ENCODE peak calls at places on chromosomes 16 and 17, in ten cellular contexts. One of them, this sample, is unnamed.

GRCh38 chr16:28210979-28211505 is 723 bp downstream of the XPO6 start:
- DNase-seq in endothelial cell: peak
- DNase-seq in choroid plexus epithelial cell: peak
- DNase-seq in CD4-positive, alpha-beta T cell: peak
- DNase-seq in Peyer's patch: peak
- DNase-seq in psoas muscle: peak
- DNase-seq in tibial nerve: peak
- DNase-seq in neural crest cell: peak
- DNase-seq in cardiac fibroblast: peak
- DNase-seq in progenitor cell of endocrine pancreas: peak
- DNase-seq in this sample: peak

GRCh38 chr16:81005644-81006471 is 827 bp downstream of the CMC2 start:
- DNase-seq in endothelial cell: no peak
- DNase-seq in choroid plexus epithelial cell: peak
- DNase-seq in CD4-positive, alpha-beta T cell: no peak
- DNase-seq in Peyer's patch: peak
- DNase-seq in psoas muscle: no peak
- DNase-seq in tibial nerve: no peak
- DNase-seq in neural crest cell: no peak
- DNase-seq in cardiac fibroblast: peak
- DNase-seq in progenitor cell of endocrine pancreas: peak
- DNase-seq in this sample: no peak

GRCh38 chr16:30142672-30143346 is 19.8 kb upstream of the MAPK3 start:
- DNase-seq in endothelial cell: no peak
- DNase-seq in choroid plexus epithelial cell: no peak
- DNase-seq in CD4-positive, alpha-beta T cell: no peak
- DNase-seq in Peyer's patch: no peak
- DNase-seq in psoas muscle: no peak
- DNase-seq in tibial nerve: no peak
- DNase-seq in neural crest cell: no peak
- DNase-seq in cardiac fibroblast: no peak
- DNase-seq in progenitor cell of endocrine pancreas: no peak
- DNase-seq in this sample: no peak

GRCh38 chr17:31825961-31826691 is 32.9 kb downstream of the COPRS start:
- DNase-seq in endothelial cell: no peak
- DNase-seq in choroid plexus epithelial cell: no peak
- DNase-seq in CD4-positive, alpha-beta T cell: no peak
- DNase-seq in Peyer's patch: no peak
- DNase-seq in psoas muscle: peak
- DNase-seq in tibial nerve: no peak
- DNase-seq in neural crest cell: no peak
- DNase-seq in cardiac fibroblast: peak
- DNase-seq in progenitor cell of endocrine pancreas: no peak
- DNase-seq in this sample: no peak

GRCh38 chr16:67341250-67341649 is 14.6 kb downstream of the LRRC36 start:
- DNase-seq in endothelial cell: no peak
- DNase-seq in choroid plexus epithelial cell: no peak
- DNase-seq in CD4-positive, alpha-beta T cell: no peak
- DNase-seq in Peyer's patch: no peak
- DNase-seq in psoas muscle: no peak
- DNase-seq in tibial nerve: no peak
- DNase-seq in neural crest cell: no peak
- DNase-seq in cardiac fibroblast: no peak
- DNase-seq in progenitor cell of endocrine pancreas: no peak
- DNase-seq in this sample: no peak

GRCh38 chr17:10369239-10369638 is 3.6 kb downstream of the MYH13 start:
- DNase-seq in endothelial cell: no peak
- DNase-seq in choroid plexus epithelial cell: no peak
- DNase-seq in CD4-positive, alpha-beta T cell: no peak
- DNase-seq in Peyer's patch: no peak
- DNase-seq in psoas muscle: no peak
- DNase-seq in tibial nerve: no peak
- DNase-seq in neural crest cell: no peak
- DNase-seq in cardiac fibroblast: no peak
- DNase-seq in progenitor cell of endocrine pancreas: no peak
- DNase-seq in this sample: no peak

GRCh38 chr17:34859652-34860051 is 101.6 kb downstream of the CCT6B start:
- DNase-seq in endothelial cell: no peak
- DNase-seq in choroid plexus epithelial cell: no peak
- DNase-seq in CD4-positive, alpha-beta T cell: no peak
- DNase-seq in Peyer's patch: no peak
- DNase-seq in psoas muscle: no peak
- DNase-seq in tibial nerve: no peak
- DNase-seq in neural crest cell: no peak
- DNase-seq in cardiac fibroblast: no peak
- DNase-seq in progenitor cell of endocrine pancreas: no peak
- DNase-seq in this sample: no peak

GRCh38 chr17:81909966-81910839 is 996 bp downstream of the PCYT2 start:
- DNase-seq in endothelial cell: no peak
- DNase-seq in choroid plexus epithelial cell: no peak
- DNase-seq in CD4-positive, alpha-beta T cell: no peak
- DNase-seq in Peyer's patch: no peak
- DNase-seq in psoas muscle: no peak
- DNase-seq in tibial nerve: no peak
- DNase-seq in neural crest cell: no peak
- DNase-seq in cardiac fibroblast: no peak
- DNase-seq in progenitor cell of endocrine pancreas: peak
- DNase-seq in this sample: no peak

GRCh38 chr17:65345261-65346060 is 208.3 kb downstream of the RGS9 start:
- DNase-seq in endothelial cell: no peak
- DNase-seq in choroid plexus epithelial cell: peak
- DNase-seq in CD4-positive, alpha-beta T cell: no peak
- DNase-seq in Peyer's patch: no peak
- DNase-seq in psoas muscle: no peak
- DNase-seq in tibial nerve: no peak
- DNase-seq in neural crest cell: no peak
- DNase-seq in cardiac fibroblast: peak
- DNase-seq in progenitor cell of endocrine pancreas: no peak
- DNase-seq in this sample: no peak

GRCh38 chr16:15873737-15874136 is 14.7 kb downstream of the CEP20 start:
- DNase-seq in endothelial cell: no peak
- DNase-seq in choroid plexus epithelial cell: no peak
- DNase-seq in CD4-positive, alpha-beta T cell: no peak
- DNase-seq in Peyer's patch: no peak
- DNase-seq in psoas muscle: no peak
- DNase-seq in tibial nerve: no peak
- DNase-seq in neural crest cell: no peak
- DNase-seq in cardiac fibroblast: no peak
- DNase-seq in progenitor cell of endocrine pancreas: no peak
- DNase-seq in this sample: no peak

GRCh38 chr16:27174798-27175197 is 28.5 kb upstream of the KDM8 start:
- DNase-seq in endothelial cell: no peak
- DNase-seq in choroid plexus epithelial cell: peak
- DNase-seq in CD4-positive, alpha-beta T cell: no peak
- DNase-seq in Peyer's patch: no peak
- DNase-seq in psoas muscle: no peak
- DNase-seq in tibial nerve: no peak
- DNase-seq in neural crest cell: no peak
- DNase-seq in cardiac fibroblast: peak
- DNase-seq in progenitor cell of endocrine pancreas: no peak
- DNase-seq in this sample: no peak

GRCh38 chr16:50747206-50747956 is 5.5 kb downstream of the CYLD start:
- DNase-seq in endothelial cell: no peak
- DNase-seq in choroid plexus epithelial cell: peak
- DNase-seq in CD4-positive, alpha-beta T cell: no peak
- DNase-seq in Peyer's patch: no peak
- DNase-seq in psoas muscle: no peak
- DNase-seq in tibial nerve: no peak
- DNase-seq in neural crest cell: no peak
- DNase-seq in cardiac fibroblast: peak
- DNase-seq in progenitor cell of endocrine pancreas: no peak
- DNase-seq in this sample: no peak

GRCh38 chr17:8997994-8998628 is 23.2 kb upstream of the NTN1 start:
- DNase-seq in endothelial cell: peak
- DNase-seq in choroid plexus epithelial cell: peak
- DNase-seq in CD4-positive, alpha-beta T cell: peak
- DNase-seq in Peyer's patch: peak
- DNase-seq in psoas muscle: peak
- DNase-seq in tibial nerve: peak
- DNase-seq in neural crest cell: peak
- DNase-seq in cardiac fibroblast: peak
- DNase-seq in progenitor cell of endocrine pancreas: peak
- DNase-seq in this sample: no peak

GRCh38 chr17:28712037-28712704 is 483 bp upstream of the PROCA1 start:
- DNase-seq in endothelial cell: peak
- DNase-seq in choroid plexus epithelial cell: peak
- DNase-seq in CD4-positive, alpha-beta T cell: peak
- DNase-seq in Peyer's patch: peak
- DNase-seq in psoas muscle: peak
- DNase-seq in tibial nerve: peak
- DNase-seq in neural crest cell: peak
- DNase-seq in cardiac fibroblast: no peak
- DNase-seq in progenitor cell of endocrine pancreas: no peak
- DNase-seq in this sample: no peak

GRCh38 chr17:45046536-45047125 is 4.8 kb downstream of the DCAKD start:
- DNase-seq in endothelial cell: no peak
- DNase-seq in choroid plexus epithelial cell: peak
- DNase-seq in CD4-positive, alpha-beta T cell: no peak
- DNase-seq in Peyer's patch: no peak
- DNase-seq in psoas muscle: no peak
- DNase-seq in tibial nerve: no peak
- DNase-seq in neural crest cell: no peak
- DNase-seq in cardiac fibroblast: peak
- DNase-seq in progenitor cell of endocrine pancreas: no peak
- DNase-seq in this sample: no peak

GRCh38 chr16:84804326-84804725 is 15.5 kb upstream of the CRISPLD2 start:
- DNase-seq in endothelial cell: no peak
- DNase-seq in choroid plexus epithelial cell: no peak
- DNase-seq in CD4-positive, alpha-beta T cell: no peak
- DNase-seq in Peyer's patch: no peak
- DNase-seq in psoas muscle: no peak
- DNase-seq in tibial nerve: no peak
- DNase-seq in neural crest cell: no peak
- DNase-seq in cardiac fibroblast: no peak
- DNase-seq in progenitor cell of endocrine pancreas: no peak
- DNase-seq in this sample: peak
- TF ChIP-seq CTCF in endothelial cell: no peak
- TF ChIP-seq CTCF in choroid plexus epithelial cell: no peak
- TF ChIP-seq CTCF in CD4-positive, alpha-beta T cell: no peak
- TF ChIP-seq CTCF in Peyer's patch: no peak
- TF ChIP-seq CTCF in psoas muscle: no peak
- TF ChIP-seq CTCF in tibial nerve: no peak
- TF ChIP-seq CTCF in neural crest cell: no peak
- TF ChIP-seq CTCF in cardiac fibroblast: no peak
- TF ChIP-seq CTCF in progenitor cell of endocrine pancreas: no peak
- TF ChIP-seq CTCF in this sample: no peak

GRCh38 chr17:60231234-60231633 is 81.5 kb downstream of the CA4 start:
- DNase-seq in endothelial cell: no peak
- DNase-seq in choroid plexus epithelial cell: peak
- DNase-seq in CD4-positive, alpha-beta T cell: no peak
- DNase-seq in Peyer's patch: no peak
- DNase-seq in psoas muscle: no peak
- DNase-seq in tibial nerve: no peak
- DNase-seq in neural crest cell: no peak
- DNase-seq in cardiac fibroblast: peak
- DNase-seq in progenitor cell of endocrine pancreas: no peak
- DNase-seq in this sample: no peak
- TF ChIP-seq CTCF in endothelial cell: no peak
- TF ChIP-seq CTCF in choroid plexus epithelial cell: peak
- TF ChIP-seq CTCF in CD4-positive, alpha-beta T cell: peak
- TF ChIP-seq CTCF in Peyer's patch: peak
- TF ChIP-seq CTCF in psoas muscle: peak
- TF ChIP-seq CTCF in tibial nerve: peak
- TF ChIP-seq CTCF in neural crest cell: peak
- TF ChIP-seq CTCF in cardiac fibroblast: peak
- TF ChIP-seq CTCF in progenitor cell of endocrine pancreas: peak
- TF ChIP-seq CTCF in this sample: peak

DNA sequence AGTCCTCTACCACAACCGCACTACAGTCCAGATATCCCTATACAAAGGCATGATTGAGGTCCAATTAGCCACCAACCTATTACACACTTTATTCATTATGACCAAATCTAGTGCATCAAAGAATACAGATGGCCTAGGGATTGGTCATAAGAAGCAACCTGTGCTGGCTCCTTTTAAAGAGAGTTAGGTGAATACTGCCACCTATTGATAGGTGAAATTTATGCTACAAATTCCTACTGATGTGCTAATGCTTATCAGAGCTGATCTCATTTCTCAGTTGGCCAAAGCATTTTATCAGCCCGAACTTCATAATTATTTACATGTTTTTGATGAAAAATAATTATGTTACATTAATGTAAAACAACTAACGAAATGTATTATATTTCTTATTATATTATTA is 166.3 kb downstream of the ANKFN1 start:
- DNase-seq in endothelial cell: no peak
- DNase-seq in choroid plexus epithelial cell: peak
- DNase-seq in CD4-positive, alpha-beta T cell: no peak
- DNase-seq in Peyer's patch: no peak
- DNase-seq in psoas muscle: no peak
- DNase-seq in tibial nerve: no peak
- DNase-seq in neural crest cell: no peak
- DNase-seq in cardiac fibroblast: peak
- DNase-seq in progenitor cell of endocrine pancreas: no peak
- DNase-seq in this sample: no peak
- TF ChIP-seq CTCF in endothelial cell: peak
- TF ChIP-seq CTCF in choroid plexus epithelial cell: peak
- TF ChIP-seq CTCF in CD4-positive, alpha-beta T cell: peak
- TF ChIP-seq CTCF in Peyer's patch: peak
- TF ChIP-seq CTCF in psoas muscle: peak
- TF ChIP-seq CTCF in tibial nerve: peak
- TF ChIP-seq CTCF in neural crest cell: peak
- TF ChIP-seq CTCF in cardiac fibroblast: peak
- TF ChIP-seq CTCF in progenitor cell of endocrine pancreas: peak
- TF ChIP-seq CTCF in this sample: peak

GRCh38 chr17:33653389-33653788 is 360.3 kb upstream of the ASIC2 start:
- DNase-seq in endothelial cell: no peak
- DNase-seq in choroid plexus epithelial cell: no peak
- DNase-seq in CD4-positive, alpha-beta T cell: no peak
- DNase-seq in Peyer's patch: no peak
- DNase-seq in psoas muscle: no peak
- DNase-seq in tibial nerve: no peak
- DNase-seq in neural crest cell: no peak
- DNase-seq in cardiac fibroblast: no peak
- DNase-seq in progenitor cell of endocrine pancreas: no peak
- DNase-seq in this sample: no peak

GRCh38 chr17:33647976-33648375 is 354.9 kb upstream of the ASIC2 start:
- DNase-seq in endothelial cell: peak
- DNase-seq in choroid plexus epithelial cell: peak
- DNase-seq in CD4-positive, alpha-beta T cell: no peak
- DNase-seq in Peyer's patch: no peak
- DNase-seq in psoas muscle: no peak
- DNase-seq in tibial nerve: no peak
- DNase-seq in neural crest cell: peak
- DNase-seq in cardiac fibroblast: peak
- DNase-seq in progenitor cell of endocrine pancreas: no peak
- DNase-seq in this sample: no peak

GRCh38 chr17:33657181-33657580 is 364.1 kb upstream of the ASIC2 start:
- DNase-seq in endothelial cell: no peak
- DNase-seq in choroid plexus epithelial cell: no peak
- DNase-seq in CD4-positive, alpha-beta T cell: no peak
- DNase-seq in Peyer's patch: no peak
- DNase-seq in psoas muscle: no peak
- DNase-seq in tibial nerve: no peak
- DNase-seq in neural crest cell: peak
- DNase-seq in cardiac fibroblast: no peak
- DNase-seq in progenitor cell of endocrine pancreas: no peak
- DNase-seq in this sample: no peak

DNA sequence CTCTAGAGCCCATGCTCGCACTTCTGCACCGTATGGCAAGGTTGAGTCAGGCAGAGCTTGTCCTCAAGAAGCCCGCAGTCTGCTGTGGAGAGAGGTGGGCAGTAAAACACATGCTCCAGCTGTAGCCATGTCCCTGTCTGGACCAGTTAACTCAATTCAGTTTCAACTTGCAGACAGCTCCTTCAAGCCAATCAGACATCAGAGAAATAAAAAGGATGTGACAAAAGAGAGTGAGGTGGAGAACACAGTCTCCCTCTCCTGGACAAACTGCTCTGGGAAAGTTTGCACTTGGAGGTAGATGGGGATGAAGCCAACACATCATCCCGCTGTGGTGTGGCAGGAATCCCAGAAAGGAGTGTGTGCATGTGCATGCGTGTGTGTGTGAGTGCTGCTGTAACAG is 358.5 kb upstream of the ASIC2 start:
- DNase-seq in endothelial cell: no peak
- DNase-seq in choroid plexus epithelial cell: no peak
- DNase-seq in CD4-positive, alpha-beta T cell: no peak
- DNase-seq in Peyer's patch: no peak
- DNase-seq in psoas muscle: no peak
- DNase-seq in tibial nerve: no peak
- DNase-seq in neural crest cell: no peak
- DNase-seq in cardiac fibroblast: no peak
- DNase-seq in progenitor cell of endocrine pancreas: no peak
- DNase-seq in this sample: no peak
- TF ChIP-seq CTCF in endothelial cell: no peak
- TF ChIP-seq CTCF in choroid plexus epithelial cell: peak
- TF ChIP-seq CTCF in CD4-positive, alpha-beta T cell: no peak
- TF ChIP-seq CTCF in Peyer's patch: no peak
- TF ChIP-seq CTCF in psoas muscle: no peak
- TF ChIP-seq CTCF in tibial nerve: no peak
- TF ChIP-seq CTCF in neural crest cell: peak
- TF ChIP-seq CTCF in cardiac fibroblast: no peak
- TF ChIP-seq CTCF in progenitor cell of endocrine pancreas: no peak
- TF ChIP-seq CTCF in this sample: no peak